ENCODE peak calls at places on chromosomes 13 and 19, in six cellular contexts. U is esophagus muscularis mucosa, C is uterus, R is Caco-2, J is endothelial cell of umbilical vein, O is right atrium auricular region. X is an unnamed sample. For H3K27me3 and H3K4me1, the result is how much of the 10 kb centered on the place peaks cover.

GRCh38 chr19:976476-976875 is 7.7 kb upstream of the WDR18 start:
- DNase-seq in R (peak), U (no peak), J (no peak), O (no peak), C (no peak), X (no peak)

GRCh38 chr19:5621945-5622464 is 571 bp downstream of the SAFB2 start:
- DNase-seq in O (no peak), J (peak), U (no peak), C (peak), R (no peak), X (peak)

GRCh38 chr13:110415669-110416068 is 108.6 kb downstream of the COL4A2 start:
- DNase-seq in J (no peak), U (no peak), O (no peak), R (peak), C (no peak), X (no peak)

GRCh38 chr13:110257408-110257807 is 49.5 kb downstream of the COL4A1 start:
- DNase-seq in J (no peak), R (no peak), O (no peak), U (no peak), C (no peak), X (no peak)

GRCh38 chr19:38483016-38483630 is 49.6 kb downstream of the RYR1 start:
- DNase-seq in U (no peak), R (no peak), O (no peak), J (no peak), C (no peak), X (no peak)

GRCh38 chr19:58294743-58295374 is 10.3 kb upstream of the ERVK3-1 start:
- DNase-seq in J (no peak), C (no peak), O (no peak), U (no peak), R (no peak), X (no peak)

GRCh38 chr19:9869008-9869617 is 34.0 kb downstream of the PIN1 start:
- DNase-seq in U (no peak), R (no peak), O (no peak), J (no peak), C (no peak), X (no peak)

GRCh38 chr13:20128459-20128927 is 32.4 kb downstream of the GJA3 start:
- DNase-seq in C (no peak), J (no peak), U (no peak), R (peak), O (no peak), X (peak)

GRCh38 chr13:93375491-93375890 is 148.9 kb downstream of the GPC6 start:
- DNase-seq in C (no peak), O (no peak), U (no peak), J (no peak), R (no peak), X (no peak)

GRCh38 chr13:97298816-97299215 is 76.7 kb downstream of the MBNL2 start:
- DNase-seq in J (no peak), R (no peak), C (no peak), U (no peak), O (no peak), X (no peak)

GRCh38 chr19:47305309-47305751 is 4.3 kb upstream of the C5AR1 start:
- DNase-seq in C (peak), J (peak), O (peak), U (peak), R (peak), X (peak)

GRCh38 chr13:110497003-110497402 is 64.5 kb downstream of the RAB20 start:
- DNase-seq in R (no peak), O (no peak), U (no peak), C (no peak), J (no peak), X (no peak)

GRCh38 chr13:21219044-21219381 is 42.6 kb downstream of the MRPL57 start:
- DNase-seq in C (no peak), J (no peak), O (no peak), R (no peak), U (no peak), X (no peak)

GRCh38 chr13:110876592-110876991 is 38.3 kb downstream of the ANKRD10 start:
- DNase-seq in O (no peak), C (no peak), R (no peak), U (no peak), J (no peak), X (no peak)

GRCh38 chr19:6076675-6077463 is 33.4 kb downstream of the RFX2 start:
- DNase-seq in R (no peak), U (no peak), C (peak), O (no peak), J (no peak), X (no peak)

GRCh38 chr19:35903550-35904179 is 1.3 kb downstream of the HCST start:
- DNase-seq in U (peak), J (no peak), C (peak), R (peak), O (peak), X (peak)

GRCh38 chr19:18428837-18429674 is 8.9 kb downstream of the ISYNA1 start:
- DNase-seq in J (peak), C (peak), R (no peak), U (no peak), O (peak), X (peak)

GRCh38 chr19:44658069-44658727 is 13.1 kb upstream of the CEACAM19 start:
- DNase-seq in U (no peak), J (peak), C (no peak), O (no peak), R (no peak), X (no peak)

GRCh38 chr19:44512326-44513298 is 12.3 kb upstream of the ZNF180 start:
- DNase-seq in J (peak), U (no peak), C (no peak), O (no peak), R (peak), X (no peak)

GRCh38 chr19:3283886-3284657 is 59.6 kb downstream of the CELF5 start:
- DNase-seq in J (no peak), U (no peak), R (no peak), C (no peak), O (no peak), X (no peak)
- H3K27me3 ChIP-seq in J (under half), U (half or more), R (under half), C (under half), O (under half), X (under half)

GRCh38 chr13:27354379-27354778 is 70.0 kb upstream of the GTF3A start:
- DNase-seq in J (no peak), C (no peak), R (no peak), U (no peak), O (no peak), X (no peak)
- TF ChIP-seq CTCF in J (no peak), C (no peak), R (no peak), U (peak), O (no peak), X (no peak)

GRCh38 chr13:27744861-27745260 is 47.4 kb upstream of the GSX1 start:
- DNase-seq in R (no peak), C (no peak), U (no peak), O (no peak), J (no peak), X (no peak)
- H3K4me1 ChIP-seq in R (under half), C (under half), U (under half), O (under half), J (under half), X (under half)

GRCh38 chr19:19997656-19998268 is 41.5 kb downstream of the ZNF682 start:
- DNase-seq in R (no peak), O (no peak), U (no peak), C (no peak), J (no peak), X (peak)
- H3K27me3 ChIP-seq in R (under half), O (under half), U (under half), C (under half), J (under half), X (under half)

GRCh38 chr19:2274185-2274711 is 7.7 kb downstream of the PEAK3 start:
- DNase-seq in J (no peak), U (no peak), C (no peak), R (no peak), O (no peak), X (no peak)

GRCh38 chr19:2273356-2274184 is 8.4 kb downstream of the PEAK3 start:
- DNase-seq in R (no peak), J (peak), O (peak), U (no peak), C (peak), X (peak)

GRCh38 chr19:2276429-2276989 is 5.5 kb downstream of the PEAK3 start:
- DNase-seq in U (no peak), J (no peak), O (no peak), R (no peak), C (no peak), X (no peak)

GRCh38 chr19:2275588-2276428 is 6.2 kb downstream of the PEAK3 start:
- DNase-seq in O (no peak), J (no peak), U (no peak), C (peak), R (no peak), X (no peak)

DNA sequence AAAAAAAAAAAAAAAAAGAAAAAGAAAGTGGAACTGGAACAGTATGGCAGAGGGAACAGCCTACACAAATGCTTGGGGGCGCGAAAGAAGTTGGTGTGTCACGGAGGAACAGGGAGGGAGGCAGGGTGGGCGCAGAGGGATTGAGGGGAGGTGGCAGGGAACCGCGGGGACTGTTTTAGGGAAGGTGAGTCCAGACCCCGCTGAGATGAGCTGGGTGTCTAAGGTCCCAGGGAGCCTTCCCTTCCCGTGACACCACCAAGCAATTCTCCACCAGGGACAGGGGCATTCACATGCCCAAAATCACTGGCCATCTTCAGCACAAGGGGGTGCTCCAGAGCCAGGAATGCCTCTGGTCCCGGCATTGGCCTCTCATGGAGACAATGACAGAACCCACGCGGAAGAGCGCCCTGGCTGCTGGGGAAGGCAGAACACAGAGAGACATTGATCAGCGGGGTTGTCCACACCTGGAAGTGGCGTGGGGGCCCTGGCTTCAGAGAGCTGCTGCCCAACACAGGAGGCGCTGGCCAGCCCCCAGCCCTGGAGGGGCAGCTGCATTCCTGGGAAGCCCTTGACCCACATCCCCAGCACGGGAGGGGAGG is 6.9 kb downstream of the PEAK3 start:
- DNase-seq in C (peak), O (peak), R (peak), J (peak), U (no peak), X (peak)
- TF ChIP-seq CTCF in C (peak), O (peak), R (peak), J (peak), U (peak), X (no peak)

GRCh38 chr13:33262554-33262953 is 23.0 kb downstream of the STARD13 start:
- DNase-seq in U (no peak), C (no peak), J (no peak), O (no peak), R (no peak), X (no peak)
- H3K4me1 ChIP-seq in U (half or more), C (under half), J (under half), O (half or more), R (under half), X (under half)